ENCODE peak calls at places on chromosomes 2 and 18, in four cellular contexts. L, T, C and U are unnamed samples.

GRCh38 chr2:2691419-2691818 is 360.3 kb upstream of the MYT1L start:
- DNase-seq in L (no peak), T (no peak), C (no peak), U (no peak)

GRCh38 chr2:133760366-133760765 is 192.1 kb upstream of the NCKAP5 start:
- DNase-seq in L (peak; percentile 74), T (no peak), C (no peak), U (no peak)

GRCh38 chr2:167925775-167926174 is 321.6 kb downstream of the STK39 start:
- DNase-seq in L (peak; percentile 1), T (no peak), C (no peak), U (no peak)

GRCh38 chr2:29064746-29065478 is 9.4 kb downstream of the PCARE start:
- DNase-seq in L (no peak), T (no peak), C (no peak), U (no peak)

GRCh38 chr2:6214471-6214870 is 522.3 kb downstream of the SOX11 start:
- DNase-seq in L (no peak), T (no peak), C (no peak), U (no peak)

GRCh38 chr18:46379323-46379950 is 275.3 kb downstream of the HAUS1 start:
- DNase-seq in L (no peak), T (no peak), C (no peak), U (no peak)

GRCh38 chr2:108923736-108924443 is 65.1 kb downstream of the EDAR start:
- DNase-seq in L (no peak), T (no peak), C (no peak), U (no peak)

GRCh38 chr2:3638456-3638810 is 19.6 kb upstream of the ALLC start:
- DNase-seq in L (no peak), T (no peak), C (no peak), U (no peak)

GRCh38 chr18:62458868-62459716 is 63.7 kb upstream of the ZCCHC2 start:
- DNase-seq in L (no peak), T (no peak), C (no peak), U (no peak)

GRCh38 chr2:20691076-20691708 is 24.2 kb downstream of the GDF7 start:
- DNase-seq in L (peak; percentile 39), T (no peak), C (no peak), U (no peak)

GRCh38 chr18:46067431-46068007 is 4.5 kb downstream of the PSTPIP2 start:
- DNase-seq in L (peak; percentile 32), T (no peak), C (peak; percentile 43), U (no peak)

GRCh38 chr2:34519659-34520058 is 920.6 kb upstream of the FAM98A start:
- DNase-seq in L (no peak), T (no peak), C (no peak), U (no peak)

GRCh38 chr2:98459776-98460175 is 15.1 kb downstream of the INPP4A start:
- DNase-seq in L (peak; percentile 52), T (no peak), C (no peak), U (no peak)

GRCh38 chr2:46134531-46135229 is 162.5 kb upstream of the EPAS1 start:
- DNase-seq in L (peak; percentile 69), T (peak; percentile 69), C (peak; percentile 67), U (no peak)

GRCh38 chr2:222024934-222025890 is 273.6 kb downstream of the PAX3 start:
- DNase-seq in L (peak; percentile 51), T (peak; percentile 4), C (peak; percentile 55), U (no peak)

GRCh38 chr18:55861266-55861665 is 273.3 kb upstream of the TCF4 start:
- DNase-seq in L (peak; percentile 45), T (no peak), C (peak; percentile 76), U (no peak)

GRCh38 chr2:37415128-37415817 is 70.8 kb downstream of the QPCT start:
- DNase-seq in L (peak; percentile 55), T (peak; percentile 35), C (peak; percentile 52), U (no peak)

GRCh38 chr2:163347982-163348842 is 387.6 kb downstream of the FIGN start:
- DNase-seq in L (peak; percentile 96), T (peak; percentile 86), C (peak; percentile 94), U (no peak)

GRCh38 chr2:222736301-222736700 is 64.8 kb downstream of the MOGAT1 start:
- DNase-seq in L (peak; percentile 12), T (no peak), C (peak; percentile 73), U (no peak)

GRCh38 chr2:54560146-54560881 is 104.2 kb downstream of the SPTBN1 start:
- DNase-seq in L (peak; percentile 89), T (peak; percentile 54), C (peak; percentile 77), U (no peak)

GRCh38 chr2:19865151-19865550 is 36.6 kb downstream of the TTC32 start:
- DNase-seq in L (no peak), T (no peak), C (no peak), U (no peak)

GRCh38 chr2:238896641-238897040 is 48.8 kb downstream of the TWIST2 start:
- DNase-seq in L (no peak), T (no peak), C (no peak), U (no peak)

GRCh38 chr2:152348388-152348787 is 13.4 kb downstream of the FMNL2 start:
- DNase-seq in L (peak; percentile 20), T (no peak), C (peak; percentile 37), U (no peak)

GRCh38 chr18:58955738-58956137 is 91.1 kb downstream of the ZNF532 start:
- DNase-seq in L (no peak), T (no peak), C (peak; percentile 54), U (no peak)